ENCODE peak calls at places on chromosomes 11 and 22, in ten cellular contexts. B, A, U, P, K, G, Z, I, Q and O are unnamed samples.

GRCh38 chr11:42315267-42315666 is 855.8 kb upstream of the LRRC4C start:
- DNase-seq in I (no peak), Q (no peak), P (no peak), K (peak; percentile 33), A (no peak), U (no peak), G (no peak), B (no peak), Z (no peak), O (no peak)

GRCh38 chr11:118615282-118615979 is 8.0 kb downstream of the PHLDB1 start:
- DNase-seq in Q (no peak), U (peak; percentile 7), Z (peak; percentile 53), B (peak; percentile 28), P (peak; percentile 90), A (no peak), G (no peak), I (no peak), K (no peak), O (peak; percentile 43)

GRCh38 chr11:1921576-1922141 is 2.2 kb downstream of the TNNT3 start:
- DNase-seq in U (peak; percentile 61), K (peak; percentile 83), A (no peak), I (no peak), G (peak; percentile 86), P (peak; percentile 9), Z (no peak), Q (peak; percentile 78), B (peak; percentile 43), O (no peak)

GRCh38 chr11:4480577-4481539 is 1.6 kb upstream of the OR52K1 start:
- DNase-seq in G (no peak), Q (no peak), Z (no peak), P (no peak), U (no peak), K (no peak), B (no peak), I (no peak), A (no peak), O (no peak)

GRCh38 chr11:34263462-34264186 is 94.2 kb downstream of the ABTB2 start:
- DNase-seq in B (peak; percentile 75), A (no peak), U (peak; percentile 81), P (no peak), K (peak; percentile 75), Z (peak; percentile 86), Q (peak; percentile 76), G (peak; percentile 72), I (peak; percentile 82), O (peak; percentile 84)

GRCh38 chr22:35910013-35910860 is 118.4 kb downstream of the RBFOX2 start:
- DNase-seq in P (peak; percentile 50), Z (no peak), K (peak; percentile 42), A (no peak), Q (no peak), B (no peak), U (no peak), I (no peak), G (no peak), O (no peak)

GRCh38 chr11:19241260-19242183 is 777 bp upstream of the E2F8 start:
- DNase-seq in U (peak; percentile 36), K (no peak), Q (peak; percentile 66), G (peak; percentile 36), Z (peak; percentile 84), A (no peak), I (peak; percentile 37), B (peak; percentile 67), P (peak; percentile 80), O (peak; percentile 68)

GRCh38 chr11:112226062-112226921 is at the start of gene PTS:
- DNase-seq in G (peak; percentile 89), P (peak; percentile 94), K (peak; percentile 91), U (peak; percentile 91), A (peak; percentile 86), I (peak; percentile 81), Z (peak; percentile 95), Q (peak; percentile 95), B (peak; percentile 93), O (peak; percentile 94)

GRCh38 chr22:17888855-17889254 is 114.6 kb upstream of the BID start:
- DNase-seq in K (peak; percentile 50), Q (no peak), G (no peak), P (peak; percentile 69), U (no peak), Z (no peak), B (no peak), I (no peak), A (no peak), O (no peak)
- H3K4me1 ChIP-seq in K (peaks cover 57% of the 10 kb centered on the region), Q (no peaks in the 10 kb centered on the region), G (peaks cover 45% of the 10 kb centered on the region), P (no peaks in the 10 kb centered on the region), U (peaks cover 37% of the 10 kb centered on the region), Z (peaks cover 3% of the 10 kb centered on the region), B (no peaks in the 10 kb centered on the region), I (peaks cover 5% of the 10 kb centered on the region), A (no peaks in the 10 kb centered on the region), O (no peaks in the 10 kb centered on the region)

DNA sequence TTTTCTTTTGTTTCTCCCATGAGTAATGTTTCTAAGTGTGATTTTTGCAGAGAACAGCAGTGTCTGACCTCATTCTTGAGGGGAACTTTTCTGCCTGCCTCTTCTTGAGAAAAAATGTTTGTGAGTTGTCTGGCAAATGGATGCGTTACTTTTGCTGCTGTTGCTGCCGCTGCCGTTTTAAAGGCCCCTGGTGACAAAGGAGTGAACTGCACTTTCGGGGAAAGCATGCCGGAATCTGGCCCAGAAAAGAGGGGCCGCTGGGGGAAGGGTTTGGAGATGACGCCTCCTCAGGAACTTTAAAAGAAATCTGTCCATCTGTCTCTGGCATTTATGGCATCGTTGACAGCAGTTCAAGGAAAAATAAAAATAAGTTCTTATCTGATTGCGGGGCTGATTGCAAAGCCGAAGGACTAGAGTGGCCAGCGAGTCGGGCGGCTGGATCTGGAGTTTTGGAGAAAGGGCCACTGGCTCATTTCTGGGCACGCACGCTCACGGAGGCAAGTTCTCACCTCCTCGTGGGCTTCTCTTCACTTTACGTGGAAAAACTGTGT is 16.5 kb downstream of the ZBTB16 start:
- DNase-seq in Z (no peak), B (no peak), U (peak; percentile 55), G (peak; percentile 65), Q (peak; percentile 77), K (peak; percentile 83), I (no peak), P (peak; percentile 71), A (peak; percentile 42), O (no peak)
- H3K4me3 ChIP-seq in Z (no peak overlapping the region), B (no peak overlapping the region), U (no peak overlapping the region), G (peak overlapping the region; percentile 54), Q (peak overlapping the region; percentile 1), K (no peak overlapping the region), I (no peak overlapping the region), P (no peak overlapping the region), A (peak overlapping the region; percentile 5), O (peak overlapping the region; percentile 11)

DNA sequence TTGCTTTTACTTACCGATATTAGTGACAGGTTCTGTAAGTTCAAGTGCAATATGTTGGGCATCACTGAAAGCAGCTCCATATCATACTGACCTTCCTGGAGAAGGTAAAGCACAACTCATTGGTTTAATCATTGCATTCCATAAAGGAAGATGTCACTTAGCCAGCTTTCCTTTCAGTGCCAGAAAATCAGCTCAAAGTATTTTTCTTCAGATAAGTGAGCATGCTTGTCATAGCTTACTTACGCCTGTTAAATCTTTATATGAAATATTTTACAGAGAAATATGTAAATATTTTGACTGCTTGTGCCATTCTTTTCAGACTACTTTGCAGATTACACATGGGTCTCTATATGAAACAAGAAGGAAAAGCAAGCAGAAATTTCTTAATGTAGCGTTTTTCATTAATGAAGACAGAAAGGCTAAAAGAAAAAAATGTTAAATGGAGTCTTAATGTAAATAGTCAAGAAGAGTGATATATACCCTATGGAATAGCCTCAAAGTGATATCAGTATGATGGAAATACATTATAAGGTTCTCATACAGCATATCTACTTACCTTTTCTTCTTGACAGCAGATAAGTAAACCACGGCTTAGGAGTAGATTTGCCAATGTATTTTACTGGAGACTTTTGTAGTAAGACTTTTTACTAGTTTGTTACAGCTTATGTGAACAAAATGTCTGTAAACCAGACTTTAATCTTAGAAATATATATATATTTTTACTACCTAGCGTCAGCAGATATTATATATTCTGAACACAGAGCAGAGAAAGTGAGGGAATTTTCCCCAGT is 649.7 kb downstream of the METTL15 start:
- DNase-seq in P (no peak), B (no peak), K (peak; percentile 88), I (no peak), A (no peak), Q (no peak), U (no peak), Z (no peak), G (no peak), O (no peak)
- H3K27ac ChIP-seq in P (no peak overlapping the region), B (no peak overlapping the region), K (no peak overlapping the region), I (no peak overlapping the region), A (no peak overlapping the region), Q (no peak overlapping the region), U (no peak overlapping the region), Z (no peak overlapping the region), G (no peak overlapping the region), O (no peak overlapping the region)

DNA sequence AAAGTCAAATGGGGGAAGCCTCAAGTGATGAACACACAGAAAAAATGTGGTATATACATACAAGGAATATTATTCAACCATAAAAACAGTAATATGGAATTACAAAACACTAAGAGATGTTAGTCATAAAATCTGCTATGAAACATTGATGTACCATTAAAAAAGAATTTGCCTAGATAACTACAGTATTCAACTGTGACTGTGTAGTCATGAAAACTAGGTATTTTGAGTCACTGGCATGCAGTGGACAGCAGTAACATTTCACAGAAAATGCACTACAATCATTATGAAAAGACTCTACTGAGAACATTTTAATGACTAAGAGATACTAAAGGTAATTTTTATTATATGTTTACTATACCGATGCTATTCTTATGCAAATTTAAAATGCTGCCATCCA is 11.7 kb downstream of the ZNF195 start:
- DNase-seq in G (no peak), A (no peak), I (no peak), P (no peak), Q (no peak), Z (no peak), B (no peak), K (no peak), U (no peak), O (no peak)
- H3K4me1 ChIP-seq in G (no peaks in the 10 kb centered on the region), A (no peaks in the 10 kb centered on the region), I (no peaks in the 10 kb centered on the region), P (no peaks in the 10 kb centered on the region), Q (no peaks in the 10 kb centered on the region), Z (no peaks in the 10 kb centered on the region), B (no peaks in the 10 kb centered on the region), K (no peaks in the 10 kb centered on the region), U (no peaks in the 10 kb centered on the region), O (no peaks in the 10 kb centered on the region)

GRCh38 chr11:65809496-65809895 is 22.6 kb downstream of the OVOL1 start:
- DNase-seq in P (no peak), Z (peak; percentile 49), I (no peak), A (no peak), B (no peak), K (no peak), Q (no peak), U (no peak), G (no peak), O (no peak)
- H3K4me3 ChIP-seq in P (no peak overlapping the region), Z (no peak overlapping the region), I (no peak overlapping the region), A (no peak overlapping the region), B (no peak overlapping the region), K (no peak overlapping the region), Q (no peak overlapping the region), U (no peak overlapping the region), G (no peak overlapping the region), O (no peak overlapping the region)